ENCODE peak calls at places on chromosome 1, in seven cellular contexts. O is PC-9; S is GM12892; Z is HS-27A; F is adipocyte; X is stimulated activated CD4-positive, alpha-beta T cell treated with anti-CD3 and anti-CD28 coated beads, TNF-alpha, amount 100 ng/mL, for 24 hours; B is HuH-7. P is an unnamed sample.

GRCh38 chr1:42822833-42823392 is 5.7 kb upstream of the SVBP start:
- DNase-seq in S (no peak), Z (no peak), X (no peak), O (peak; percentile 53), B (no peak), F (peak; percentile 81), P (peak; percentile 7)

GRCh38 chr1:54407957-54408700 is 1.9 kb upstream of the SSBP3 start:
- DNase-seq in X (no peak), F (peak; percentile 65), O (peak; percentile 94), Z (peak; percentile 43), B (no peak), S (no peak), P (peak; percentile 77)

GRCh38 chr1:37661401-37661800 is 26.7 kb upstream of the RSPO1 start:
- DNase-seq in S (no peak), B (no peak), Z (no peak), O (no peak), F (no peak), X (no peak), P (peak; percentile 47)

GRCh38 chr1:234529661-234530237 is 50.8 kb upstream of the TARBP1 start:
- DNase-seq in Z (no peak), O (no peak), F (no peak), B (no peak), X (no peak), S (no peak), P (peak; percentile 59)

GRCh38 chr1:153397924-153398651 is 7.2 kb upstream of the S100A8 start:
- DNase-seq in S (no peak), O (no peak), X (no peak), B (no peak), Z (no peak), F (no peak), P (no peak)

GRCh38 chr1:147824776-147825175 is 64.4 kb upstream of the GJA5 start:
- DNase-seq in F (no peak), S (no peak), O (no peak), X (no peak), B (no peak), Z (no peak), P (no peak)

GRCh38 chr1:204863024-204863423 is 7.6 kb upstream of the NFASC start:
- DNase-seq in O (no peak), B (no peak), X (no peak), Z (no peak), S (no peak), F (no peak), P (no peak)

GRCh38 chr1:86739901-86740507 is 35.6 kb downstream of the SH3GLB1 start:
- DNase-seq in Z (no peak), F (no peak), O (no peak), B (no peak), X (no peak), S (no peak), P (no peak)

GRCh38 chr1:40182956-40183710 is 21.9 kb downstream of the RLF start:
- DNase-seq in Z (no peak), F (peak; percentile 26), B (no peak), X (no peak), O (peak; percentile 42), S (no peak), P (peak; percentile 35)

GRCh38 chr1:20494609-20495311 is 8.8 kb upstream of the CAMK2N1 start:
- DNase-seq in Z (peak; percentile 67), B (no peak), O (peak; percentile 78), F (peak; percentile 75), X (no peak), S (no peak), P (peak; percentile 90)

P was measured in astrocyte of the hippocampus.